ENCODE peak calls at places on chromosomes 2 and 18, in nine cellular contexts. V, U, O, M, G, H, T, J and L are unnamed samples. For H3K27me3, the result is how much of the 10 kb centered on the place peaks cover.

GRCh38 chr2:73922681-73923080 is 4.0 kb upstream of the DGUOK start:
- DNase-seq in M (no peak), T (no peak), U (no peak), V (no peak), G (no peak), O (no peak), J (no peak), H (no peak), L (no peak)

GRCh38 chr2:84959494-84960156 is 11.3 kb upstream of the KCMF1 start:
- DNase-seq in M (peak), G (no peak), T (no peak), V (no peak), H (no peak), J (no peak), O (no peak), U (no peak), L (no peak)

GRCh38 chr2:178397002-178397605 is 53.9 kb downstream of the PRKRA start:
- DNase-seq in M (no peak), H (no peak), V (no peak), T (no peak), G (peak), O (no peak), U (no peak), J (no peak), L (no peak)

GRCh38 chr2:210445116-210445707 is 31.3 kb downstream of the LANCL1 start:
- DNase-seq in J (no peak), H (no peak), T (peak), O (no peak), M (no peak), V (no peak), G (peak), U (no peak), L (no peak)

GRCh38 chr2:85811173-85811849 is 57.5 kb downstream of the ATOH8 start:
- DNase-seq in G (no peak), T (peak), U (peak), M (no peak), J (peak), V (peak), O (peak), H (peak), L (no peak)

GRCh38 chr2:86675611-86676015 is 44.5 kb upstream of the RMND5A start:
- DNase-seq in V (peak), T (no peak), M (peak), U (peak), O (no peak), J (no peak), H (no peak), G (no peak), L (no peak)

GRCh38 chr18:68854786-68855391 is 57.0 kb downstream of the CCDC102B start:
- DNase-seq in G (no peak), U (no peak), T (no peak), O (no peak), J (no peak), M (no peak), V (no peak), H (no peak), L (no peak)

GRCh38 chr2:165371356-165371755 is 98.1 kb upstream of the CSRNP3 start:
- DNase-seq in U (no peak), J (no peak), G (no peak), T (no peak), M (no peak), H (no peak), V (no peak), O (no peak), L (no peak)

GRCh38 chr2:196670342-196670741 is 30.8 kb downstream of the CCDC150 start:
- DNase-seq in H (no peak), M (no peak), U (no peak), T (no peak), J (no peak), O (no peak), V (no peak), G (no peak), L (no peak)

GRCh38 chr2:163934134-163934533 is 198.3 kb upstream of the FIGN start:
- DNase-seq in V (no peak), M (no peak), G (no peak), T (no peak), J (no peak), O (no peak), U (no peak), H (no peak), L (no peak)

GRCh38 chr2:57828221-57828620 is 218.4 kb upstream of the VRK2 start:
- DNase-seq in T (no peak), M (no peak), H (no peak), J (no peak), V (no peak), O (no peak), G (no peak), U (no peak), L (no peak)

GRCh38 chr2:210128961-210129360 is 42.2 kb downstream of the KANSL1L start:
- DNase-seq in G (no peak), U (peak), H (no peak), J (no peak), M (peak), O (no peak), V (peak), T (no peak), L (no peak)

GRCh38 chr2:105919826-105920225 is 175.1 kb downstream of the NCK2 start:
- DNase-seq in H (no peak), T (no peak), M (no peak), V (peak), G (no peak), U (peak), J (no peak), O (no peak), L (no peak)

GRCh38 chr2:222950886-222951285 is 90.0 kb downstream of the ACSL3 start:
- DNase-seq in V (no peak), H (no peak), J (no peak), U (no peak), G (no peak), M (no peak), O (no peak), T (peak), L (no peak)

GRCh38 chr2:166831930-166832329 is 56.4 kb upstream of the XIRP2 start:
- DNase-seq in M (no peak), O (no peak), H (no peak), G (no peak), V (no peak), T (no peak), U (no peak), J (no peak), L (no peak)

GRCh38 chr18:35934891-35935290 is 37.6 kb upstream of the RMP24 start:
- DNase-seq in H (no peak), V (no peak), M (no peak), J (no peak), O (no peak), U (no peak), T (no peak), G (no peak), L (no peak)

GRCh38 chr2:12164689-12165088 is 418.3 kb downstream of the LPIN1 start:
- DNase-seq in G (no peak), O (no peak), T (no peak), H (no peak), J (no peak), V (no peak), U (no peak), M (no peak), L (no peak)
- TF ChIP-seq CTCF in G (no peak), O (no peak), T (no peak), H (no peak), J (no peak), V (no peak), U (no peak), M (no peak), L (no peak)

DNA sequence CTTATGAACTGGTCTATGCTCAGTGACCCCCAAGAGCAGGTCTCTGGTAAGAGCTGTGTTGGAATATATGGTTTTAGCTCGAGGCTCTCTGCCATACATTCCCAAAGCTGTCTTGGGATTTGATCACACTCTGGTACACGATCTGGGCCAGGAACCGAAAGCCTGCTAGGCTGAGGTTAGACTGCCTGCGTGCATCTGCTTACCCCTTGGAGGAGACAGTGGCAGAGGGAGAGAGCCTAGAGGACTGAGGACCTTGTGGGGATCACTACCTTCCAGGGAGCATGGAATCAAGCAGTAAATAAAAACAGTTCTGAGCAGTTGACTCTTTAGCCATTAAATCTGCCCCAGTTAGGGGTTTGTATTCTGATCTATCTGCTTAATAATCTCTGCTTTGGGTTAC is 63.7 kb downstream of the ZNF532 start:
- DNase-seq in J (no peak), T (no peak), U (no peak), M (no peak), O (no peak), H (no peak), G (no peak), V (no peak), L (no peak)
- H3K4me3 ChIP-seq in J (no peak), T (no peak), U (no peak), M (no peak), O (no peak), H (no peak), G (no peak), V (no peak), L (no peak)

DNA sequence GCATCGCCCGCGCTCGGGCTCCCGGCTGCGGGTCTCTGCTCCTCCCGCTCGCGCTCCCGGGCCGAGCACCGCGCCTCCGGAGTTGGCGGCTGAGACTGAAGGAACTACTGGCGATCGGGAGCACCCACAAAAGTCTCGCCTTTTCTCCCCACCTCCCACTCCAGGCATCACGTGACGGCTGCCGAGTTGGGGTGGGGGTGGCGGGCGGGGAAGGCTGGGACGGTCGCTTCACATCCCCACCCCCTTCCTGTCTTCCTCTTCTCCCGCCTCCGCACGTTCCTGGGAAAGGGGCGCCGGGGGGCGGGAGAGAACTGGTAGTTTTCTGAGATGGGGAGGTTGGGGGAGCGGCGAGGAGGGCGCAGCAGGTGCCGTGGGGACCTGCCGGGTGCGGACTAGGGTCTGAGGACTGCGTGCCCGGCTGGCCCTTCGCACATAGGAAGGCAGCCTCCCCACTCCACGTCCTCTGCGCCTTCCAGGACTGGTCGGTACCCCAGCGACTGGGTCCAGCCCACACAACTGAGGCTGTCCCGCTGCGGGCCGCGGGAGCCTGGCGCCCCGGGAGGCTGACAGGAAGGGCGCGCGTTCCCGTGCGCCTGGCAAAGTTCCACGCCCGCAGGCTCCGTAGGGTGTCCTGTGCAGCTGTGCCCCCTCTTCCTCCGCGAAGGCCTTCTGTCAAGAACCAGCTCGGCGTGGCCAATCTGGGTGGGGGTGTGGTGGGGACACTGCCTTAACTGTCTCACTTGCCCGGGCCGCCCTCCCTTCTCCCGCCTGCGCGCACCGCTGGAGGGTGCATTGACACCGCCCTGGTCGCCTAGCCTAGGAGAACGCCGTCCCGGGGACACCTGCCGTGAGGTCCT is at the start of gene LYPD1:
- DNase-seq in G (peak), J (no peak), M (peak), H (peak), T (peak), U (peak), O (peak), V (no peak), L (no peak)
- H3K27me3 ChIP-seq in G (under half), J (under half), M (under half), H (half or more), T (under half), U (under half), O (half or more), V (under half), L (under half)

DNA sequence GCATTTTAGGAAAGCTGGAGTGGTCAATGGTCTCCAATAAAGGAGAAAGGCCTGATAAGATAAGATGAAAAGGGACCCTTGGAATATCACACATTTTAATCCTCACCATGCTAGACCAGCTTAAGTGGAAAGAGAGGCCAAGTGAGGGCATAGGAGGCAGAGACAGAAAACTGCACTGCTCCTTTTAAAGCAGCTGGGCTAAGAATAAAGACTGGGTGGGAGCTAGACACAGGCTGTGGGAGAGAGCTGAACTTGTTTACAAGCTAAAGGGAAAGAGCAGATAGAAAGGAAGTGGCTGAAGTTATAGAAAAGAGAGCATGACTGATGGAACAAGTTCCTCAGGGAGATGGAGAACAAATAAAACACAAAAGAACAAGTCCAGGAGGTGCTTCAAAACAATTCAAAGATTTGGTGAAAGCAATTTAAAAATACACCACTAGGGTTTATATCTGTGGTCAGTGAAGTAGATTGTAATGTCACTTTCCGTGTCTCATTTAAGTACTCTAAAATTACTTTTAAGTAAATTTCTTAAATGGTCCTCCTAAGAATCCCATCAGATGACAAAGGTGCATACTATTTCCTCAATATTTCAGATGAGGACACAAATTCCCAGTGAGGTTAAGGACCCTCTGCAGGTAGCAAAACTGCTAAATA is 7.5 kb downstream of the COL5A2 start:
- DNase-seq in T (no peak), G (no peak), H (no peak), V (no peak), J (no peak), M (no peak), U (no peak), O (no peak), L (no peak)
- TF ChIP-seq CTCF in T (peak), G (peak), H (no peak), V (no peak), J (no peak), M (no peak), U (no peak), O (no peak), L (no peak)

GRCh38 chr2:230903251-230904150 is 21.5 kb downstream of the GPR55 start:
- DNase-seq in T (no peak), U (peak), J (peak), O (no peak), M (no peak), H (no peak), G (no peak), V (peak), L (no peak)

GRCh38 chr2:230901006-230901405 is 24.0 kb downstream of the GPR55 start:
- DNase-seq in J (peak), T (no peak), G (no peak), V (peak), H (no peak), U (peak), O (no peak), M (no peak), L (no peak)

GRCh38 chr2:230900336-230900995 is 24.6 kb downstream of the GPR55 start:
- DNase-seq in J (peak), H (no peak), M (no peak), U (peak), T (no peak), G (no peak), O (no peak), V (peak), L (no peak)

GRCh38 chr2:230899786-230900185 is 25.3 kb downstream of the GPR55 start:
- DNase-seq in U (no peak), H (no peak), M (no peak), J (no peak), V (no peak), G (no peak), T (no peak), O (no peak), L (no peak)

DNA sequence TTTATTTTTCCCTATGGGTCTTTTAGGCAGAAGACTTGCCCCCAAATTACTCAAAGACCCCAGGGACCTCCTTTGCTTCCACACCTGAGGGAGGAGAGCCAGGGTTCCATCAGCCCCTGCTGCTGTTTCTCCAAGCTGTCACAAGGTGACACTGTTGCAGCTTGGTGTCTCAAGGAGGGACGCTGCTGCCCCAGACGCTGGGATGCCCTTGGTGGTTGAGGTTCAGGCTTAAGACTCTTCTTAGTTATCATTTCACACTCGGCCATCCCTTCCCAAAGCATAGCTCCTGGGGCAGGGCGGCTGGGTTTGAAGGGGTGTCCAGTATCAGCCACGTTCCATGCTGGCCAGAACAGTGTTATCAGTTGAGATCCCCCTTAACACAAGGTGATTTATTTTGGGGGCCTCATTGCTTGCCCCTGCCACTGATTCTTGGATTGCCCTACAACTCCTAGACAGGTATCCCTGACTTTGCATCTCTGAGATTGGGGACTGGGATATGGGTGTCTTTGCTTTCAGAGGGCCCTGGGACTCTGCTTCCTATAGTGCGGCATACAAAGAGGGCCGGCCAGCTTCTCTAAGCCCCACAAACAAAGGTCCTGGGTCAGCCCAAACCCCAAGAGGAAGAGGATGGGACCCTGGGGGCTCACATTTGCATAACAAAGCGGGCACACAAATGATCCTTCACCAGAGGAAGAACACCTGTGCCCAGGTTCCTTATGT is 22.7 kb downstream of the GPR55 start:
- DNase-seq in O (no peak), J (peak), U (peak), V (peak), G (peak), T (no peak), H (no peak), M (peak), L (no peak)
- H3K4me3 ChIP-seq in O (no peak), J (no peak), U (no peak), V (no peak), G (no peak), T (no peak), H (no peak), M (no peak), L (no peak)

DNA sequence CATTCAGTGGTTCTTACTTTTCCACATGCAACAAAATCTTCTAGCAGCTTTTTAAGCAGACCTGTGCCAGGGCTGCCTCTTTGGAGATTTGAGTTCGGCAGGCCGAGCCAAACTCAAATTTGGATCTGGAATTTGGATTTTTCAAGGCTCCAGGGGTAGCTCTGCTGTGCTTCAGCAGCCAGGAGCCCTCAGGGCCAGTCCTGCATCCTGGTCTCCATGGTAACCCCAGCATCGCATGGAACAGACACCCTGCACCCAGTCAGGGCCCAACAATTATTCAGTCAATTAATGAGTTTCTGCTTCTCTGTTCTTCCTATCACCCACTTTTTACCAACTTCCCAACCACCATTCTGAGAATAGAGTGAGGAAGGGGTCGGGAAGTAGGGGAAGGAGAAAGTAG is 30.0 kb downstream of the EN1 start:
- DNase-seq in V (no peak), H (no peak), G (no peak), J (no peak), O (no peak), U (no peak), T (no peak), M (no peak), L (no peak)
- H3K27me3 ChIP-seq in V (half or more), H (half or more), G (under half), J (under half), O (half or more), U (under half), T (under half), M (under half), L (under half)

GRCh38 chr18:44899832-44900231 is 219.1 kb downstream of the SETBP1 start:
- DNase-seq in M (no peak), H (no peak), O (no peak), U (no peak), T (no peak), V (no peak), J (no peak), G (no peak), L (no peak)
- TF ChIP-seq CTCF in M (peak), H (no peak), O (no peak), U (no peak), T (no peak), V (no peak), J (no peak), G (peak), L (no peak)